ENCODE peak calls at places on chromosomes 4 and X, in nine cellular contexts. B is EH; D is activated CD4-positive, alpha-beta T cell treated with anti-CD3 and anti-CD28 coated beads, Interleukin-2, amount 50 U/mL, for 1 hour; K is heart right ventricle; H is body of pancreas; Z is right lobe of liver; L is iPS DF 6.9; M is tibial nerve; A is GM19239. U is an unnamed sample.
A peak's percentile ranks its signal among the peaks of the same experiment; 100 is the strongest.

GRCh38 chr4:184845367-184846011 is 19.7 kb upstream of the ACSL1 start:
- DNase-seq in D (no peak), A (no peak), L (no peak), K (no peak), H (no peak), B (peak; percentile 45), Z (no peak), M (no peak), U (no peak)

GRCh38 chr4:7103599-7104365 is 35.9 kb upstream of the GRPEL1 start:
- DNase-seq in B (no peak), Z (peak; percentile 86), L (no peak), M (peak; percentile 53), K (peak; percentile 84), A (no peak), H (peak; percentile 87), D (no peak), U (no peak)

GRCh38 chrX:15848576-15848975 is 6.0 kb downstream of the AP1S2 start:
- DNase-seq in L (no peak), Z (no peak), A (no peak), H (no peak), M (no peak), B (peak; percentile 47), K (no peak), D (no peak), U (no peak)

GRCh38 chr4:124423160-124423559 is 289.4 kb downstream of the ANKRD50 start:
- DNase-seq in M (no peak), D (no peak), B (peak; percentile 21), A (no peak), H (no peak), Z (no peak), L (no peak), K (no peak), U (no peak)

GRCh38 chr4:16125571-16126445 is 42.0 kb upstream of the PROM1 start:
- DNase-seq in K (no peak), L (no peak), Z (no peak), B (peak; percentile 6), M (no peak), D (no peak), H (no peak), A (no peak), U (no peak)

GRCh38 chr4:176066757-176067156 is 1.1 kb downstream of the WDR17 start:
- DNase-seq in M (no peak), L (no peak), K (no peak), B (no peak), Z (no peak), H (no peak), D (no peak), A (no peak), U (no peak)

GRCh38 chr4:23260510-23260909 is 567.8 kb downstream of the GBA3 start:
- DNase-seq in B (no peak), A (no peak), H (no peak), K (no peak), Z (no peak), M (no peak), L (no peak), D (no peak), U (no peak)

GRCh38 chr4:112633477-112634235 is 3.1 kb downstream of the ZGRF1 start:
- DNase-seq in A (no peak), D (no peak), L (no peak), H (no peak), B (peak; percentile 55), Z (no peak), M (no peak), K (no peak), U (no peak)

GRCh38 chr4:7326693-7327340 is 107.9 kb downstream of the PSAPL1 start:
- DNase-seq in Z (no peak), K (no peak), B (no peak), D (no peak), L (no peak), M (no peak), A (no peak), H (no peak), U (no peak)

GRCh38 chr4:55269970-55270369 is 76.1 kb upstream of the SRD5A3 start:
- DNase-seq in M (no peak), L (no peak), A (no peak), K (peak; percentile 22), D (no peak), B (no peak), Z (no peak), H (no peak), U (no peak)

GRCh38 chr4:41921476-41921875 is 13.8 kb upstream of the TMEM33 start:
- DNase-seq in D (no peak), L (no peak), Z (no peak), B (no peak), M (no peak), K (no peak), A (no peak), H (no peak), U (no peak)

GRCh38 chrX:30488092-30488491 is 89.5 kb downstream of the TASL start:
- DNase-seq in A (no peak), H (no peak), Z (no peak), D (no peak), L (no peak), K (no peak), B (peak; percentile 7), M (no peak), U (no peak)

GRCh38 chr4:163680390-163681098 is 186.1 kb downstream of the TMA16 start:
- DNase-seq in H (no peak), A (no peak), M (no peak), D (no peak), Z (no peak), K (no peak), B (no peak), L (no peak), U (no peak)

GRCh38 chr4:140875751-140876389 is 119.7 kb upstream of the TBC1D9 start:
- DNase-seq in B (peak; percentile 46), H (no peak), L (no peak), D (no peak), A (no peak), K (no peak), Z (no peak), M (no peak), U (peak; percentile 24)

GRCh38 chr4:82891728-82892466 is 944 bp upstream of the SEC31A start:
- DNase-seq in M (no peak), B (peak; percentile 49), K (no peak), Z (no peak), H (no peak), L (no peak), D (no peak), A (no peak), U (no peak)

GRCh38 chr4:16745009-16745408 is 153.4 kb downstream of the LDB2 start:
- DNase-seq in K (peak; percentile 14), H (no peak), Z (no peak), L (no peak), D (no peak), B (peak; percentile 68), M (no peak), A (no peak), U (no peak)

GRCh38 chr4:105822061-105822460 is 73.2 kb upstream of the NPNT start:
- DNase-seq in Z (no peak), A (no peak), M (no peak), H (no peak), L (no peak), K (no peak), D (no peak), B (no peak), U (no peak)

GRCh38 chrX:31233941-31234496 is 162.2 kb upstream of the FTHL17 start:
- DNase-seq in M (no peak), H (no peak), A (no peak), Z (no peak), L (peak; percentile 16), D (no peak), K (no peak), B (no peak), U (no peak)

GRCh38 chr4:147094228-147094627 is 148.6 kb upstream of the TTC29 start:
- DNase-seq in Z (no peak), H (no peak), B (no peak), M (no peak), D (no peak), L (no peak), A (no peak), K (no peak), U (no peak)

GRCh38 chr4:74418063-74418670 is 26.8 kb upstream of the AREG start:
- DNase-seq in K (peak; percentile 21), H (no peak), A (no peak), D (no peak), Z (no peak), B (peak; percentile 92), L (no peak), M (no peak), U (no peak)

GRCh38 chr4:59612235-59612634 is 1587.9 kb upstream of the ADGRL3 start:
- DNase-seq in K (no peak), L (no peak), D (no peak), B (peak; percentile 78), A (no peak), M (no peak), Z (no peak), H (no peak), U (no peak)

GRCh38 chrX:78333521-78333920 is 6.1 kb upstream of the CYSLTR1 start:
- DNase-seq in L (no peak), H (no peak), D (no peak), M (no peak), K (no peak), A (no peak), B (no peak), Z (no peak), U (no peak)

GRCh38 chr4:94395541-94395940 is 52.9 kb upstream of the HPGDS start:
- DNase-seq in A (no peak), Z (no peak), M (no peak), L (no peak), K (no peak), D (no peak), H (no peak), B (no peak), U (no peak)

GRCh38 chr4:813900-814299 is 12.0 kb downstream of the CPLX1 start:
- DNase-seq in M (no peak), K (no peak), B (no peak), A (no peak), Z (no peak), L (no peak), D (no peak), H (no peak), U (no peak)

GRCh38 chr4:147056951-147057630 is 111.4 kb upstream of the TTC29 start:
- DNase-seq in L (no peak), H (no peak), K (no peak), M (no peak), A (no peak), B (peak; percentile 42), D (no peak), Z (no peak), U (no peak)

GRCh38 chr4:71709961-71710360 is 73.9 kb downstream of the GC start:
- DNase-seq in M (no peak), Z (no peak), K (no peak), B (peak; percentile 24), L (no peak), A (no peak), D (no peak), H (no peak), U (no peak)

GRCh38 chr4:138875886-138876608 is 139.5 kb upstream of the NOCT start:
- DNase-seq in D (no peak), B (peak; percentile 98), H (no peak), A (no peak), L (no peak), M (no peak), K (no peak), Z (no peak), U (no peak)

GRCh38 chr4:160514126-160514525 is 1411.2 kb downstream of the RAPGEF2 start:
- DNase-seq in L (no peak), Z (no peak), D (no peak), K (no peak), B (no peak), M (no peak), H (no peak), A (no peak), U (no peak)